ENCODE peak calls at places on chromosomes 11 and 22, in nine cellular contexts. W is cardiac muscle cell; X is HuH-7; D is OCI-LY7; Q is activated CD8-positive, alpha-beta memory T cell treated with anti-CD3 and anti-CD28 coated beads, Interleukin-2, amount 50 U/mL, for 48 hours; O is stimulated activated effector memory CD8-positive, alpha-beta T cell treated with anti-CD3 and anti-CD28 coated beads, Interleukin-12 subunit alpha, Interleukin-12 subunit beta, amount 100 ng/mL, for 72 hours; A is activated naive CD4-positive, alpha-beta T cell treated with anti-CD3 and anti-CD28 coated beads, Interleukin-2, amount 50 U/mL, for 16 hours; B is Right ventricle myocardium superior; L is astrocyte. H is an unnamed sample.

GRCh38 chr22:19176175-19176630 is 2.3 kb downstream of the SLC25A1 start:
- DNase-seq in W (no peak), X (no peak), D (no peak), Q (no peak), O (no peak), A (no peak), B (no peak), L (no peak), H (no peak)

GRCh38 chr22:50151571-50152537 is 18.7 kb upstream of the PANX2 start:
- DNase-seq in W (no peak), X (no peak), D (no peak), Q (no peak), O (no peak), A (no peak), B (no peak), L (no peak), H (no peak)

GRCh38 chr22:37290737-37291136 is 8.4 kb downstream of the CYTH4 start:
- DNase-seq in W (no peak), X (no peak), D (no peak), Q (no peak), O (no peak), A (no peak), B (peak; percentile 68), L (no peak), H (no peak)

GRCh38 chr11:72443016-72443415 is 8.7 kb upstream of the CLPB start:
- DNase-seq in W (no peak), X (no peak), D (no peak), Q (no peak), O (no peak), A (no peak), B (no peak), L (peak; percentile 19), H (no peak)

GRCh38 chr11:33018840-33019239 is 3.2 kb downstream of the DEPDC7 start:
- DNase-seq in W (no peak), X (no peak), D (no peak), Q (no peak), O (no peak), A (no peak), B (no peak), L (no peak), H (no peak)

GRCh38 chr11:96655474-96655873 is 265.7 kb downstream of the JRKL start:
- DNase-seq in W (no peak), X (no peak), D (no peak), Q (no peak), O (no peak), A (no peak), B (no peak), L (no peak), H (no peak)

GRCh38 chr22:19057539-19057938 is 64.7 kb downstream of the DGCR2 start:
- DNase-seq in W (no peak), X (no peak), D (no peak), Q (peak; percentile 32), O (no peak), A (no peak), B (no peak), L (no peak), H (peak; percentile 64)

GRCh38 chr11:69943066-69943465 is 123.8 kb upstream of the FGF3 start:
- DNase-seq in W (no peak), X (peak; percentile 86), D (no peak), Q (no peak), O (no peak), A (no peak), B (peak; percentile 24), L (no peak), H (no peak)

GRCh38 chr11:69044111-69045013 is 4.4 kb upstream of the TPCN2 start:
- DNase-seq in W (peak; percentile 82), X (peak; percentile 96), D (peak; percentile 58), Q (no peak), O (no peak), A (no peak), B (peak; percentile 84), L (peak; percentile 58), H (no peak)

H was measured in vagina.